ENCODE peak calls at places on chromosomes 7 and 10, in nine cellular contexts. C, I, J, F, P, M, E, T and K are unnamed samples. For H3K9me3, the result is how much of the 10 kb centered on the place peaks cover.

GRCh38 chr10:124942317-124943169 is 620 bp downstream of the ZRANB1 start:
- DNase-seq in F (no peak), E (no peak), T (no peak), M (no peak), J (no peak), P (no peak), C (no peak), I (no peak), K (no peak)

GRCh38 chr10:99768430-99769011 is 13.9 kb upstream of the ABCC2 start:
- DNase-seq in P (no peak), F (no peak), T (no peak), I (no peak), E (no peak), C (no peak), J (no peak), M (no peak), K (no peak)

GRCh38 chr10:77361846-77362245 is 275.8 kb downstream of the KCNMA1 start:
- DNase-seq in F (no peak), M (no peak), J (no peak), E (no peak), P (no peak), I (no peak), C (no peak), T (no peak), K (no peak)

GRCh38 chr7:112042631-112043030 is 163.6 kb downstream of the DOCK4 start:
- DNase-seq in C (no peak), M (no peak), P (no peak), T (no peak), I (no peak), E (no peak), F (no peak), J (no peak), K (no peak)

GRCh38 chr7:45663167-45663921 is 89.2 kb downstream of the ADCY1 start:
- DNase-seq in J (peak), P (no peak), T (no peak), M (no peak), F (no peak), C (peak), E (peak), I (no peak), K (no peak)

GRCh38 chr10:70348228-70348850 is 34.1 kb downstream of the LRRC20 start:
- DNase-seq in P (peak), J (peak), C (peak), E (peak), F (no peak), I (no peak), T (peak), M (no peak), K (no peak)

GRCh38 chr7:71637578-71637977 is 505.6 kb downstream of the GALNT17 start:
- DNase-seq in C (no peak), I (no peak), E (no peak), T (no peak), F (no peak), P (no peak), M (no peak), J (no peak), K (no peak)

GRCh38 chr7:69564454-69565417 is 33.5 kb upstream of the AUTS2 start:
- DNase-seq in T (no peak), E (peak), P (peak), C (no peak), J (no peak), F (no peak), M (no peak), I (no peak), K (no peak)

GRCh38 chr10:59382831-59383295 is 20.5 kb upstream of the FAM13C start:
- DNase-seq in J (no peak), E (no peak), C (no peak), F (no peak), M (no peak), I (no peak), P (no peak), T (no peak), K (no peak)

GRCh38 chr7:2229467-2229866 is 3.3 kb downstream of the MAD1L1 start:
- DNase-seq in F (no peak), I (no peak), M (no peak), J (no peak), C (no peak), E (no peak), T (no peak), P (no peak), K (no peak)

GRCh38 chr7:148222716-148223115 is 367.9 kb upstream of the C7orf33 start:
- DNase-seq in F (no peak), C (no peak), M (no peak), E (no peak), T (no peak), J (no peak), I (no peak), P (no peak), K (no peak)

GRCh38 chr7:90728568-90728967 is 132.4 kb downstream of the CDK14 start:
- DNase-seq in J (no peak), E (peak), F (no peak), M (no peak), C (no peak), I (no peak), T (no peak), P (no peak), K (no peak)

GRCh38 chr10:119413738-119414611 is 128.5 kb downstream of the RGS10 start:
- DNase-seq in F (no peak), P (peak), E (no peak), T (no peak), M (no peak), I (no peak), C (peak), J (peak), K (no peak)

GRCh38 chr7:151400626-151401315 is 9.1 kb downstream of the WDR86 start:
- DNase-seq in J (no peak), P (no peak), M (no peak), C (no peak), E (peak), I (no peak), T (no peak), F (no peak), K (no peak)

GRCh38 chr7:104045183-104045582 is 55.7 kb upstream of the RELN start:
- DNase-seq in I (no peak), T (no peak), E (no peak), J (no peak), C (no peak), M (no peak), F (no peak), P (no peak), K (no peak)

GRCh38 chr7:2926898-2927405 is 82.8 kb upstream of the GNA12 start:
- DNase-seq in J (no peak), I (no peak), P (no peak), F (no peak), M (no peak), C (no peak), E (peak), T (no peak), K (no peak)

GRCh38 chr7:1691601-1692499 is 21.8 kb downstream of the ELFN1 start:
- DNase-seq in J (peak), E (no peak), I (no peak), T (no peak), P (no peak), F (no peak), C (peak), M (no peak), K (no peak)

GRCh38 chr7:138796038-138796580 is 1.7 kb upstream of the TMEM213 start:
- DNase-seq in M (no peak), F (no peak), T (no peak), P (no peak), J (no peak), C (no peak), E (no peak), I (no peak), K (no peak)

GRCh38 chr10:117476281-117476680 is 66.3 kb upstream of the EMX2 start:
- DNase-seq in T (no peak), J (no peak), F (no peak), I (no peak), P (no peak), M (no peak), E (no peak), C (no peak), K (no peak)

GRCh38 chr7:158255156-158255555 is 332.5 kb downstream of the PTPRN2 start:
- DNase-seq in E (no peak), C (no peak), I (no peak), F (no peak), J (no peak), P (no peak), M (no peak), T (no peak), K (no peak)

GRCh38 chr7:147911224-147911623 is 679.3 kb upstream of the C7orf33 start:
- DNase-seq in F (no peak), P (no peak), J (no peak), M (no peak), C (no peak), E (no peak), T (no peak), I (no peak), K (no peak)

GRCh38 chr10:68550747-68551411 is 9.3 kb upstream of the TET1 start:
- DNase-seq in F (no peak), T (no peak), E (peak), I (no peak), P (peak), M (peak), C (peak), J (peak), K (peak)

GRCh38 chr7:129176853-129177369 is 11.5 kb upstream of the SMO start:
- DNase-seq in I (no peak), M (no peak), J (no peak), P (no peak), E (no peak), F (no peak), T (no peak), C (no peak), K (no peak)

GRCh38 chr10:6114299-6114698 is 25.5 kb downstream of the RBM17 start:
- DNase-seq in T (no peak), P (no peak), M (no peak), E (no peak), F (no peak), I (no peak), C (no peak), J (no peak), K (no peak)

GRCh38 chr10:89921422-89921821 is 220.0 kb downstream of the KIF20B start:
- DNase-seq in F (no peak), C (no peak), I (no peak), T (no peak), E (no peak), J (no peak), P (no peak), M (no peak), K (no peak)

GRCh38 chr10:93941603-93942002 is 47.8 kb downstream of the SLC35G1 start:
- DNase-seq in I (no peak), T (no peak), C (no peak), P (no peak), F (no peak), E (no peak), M (no peak), J (no peak), K (no peak)

DNA sequence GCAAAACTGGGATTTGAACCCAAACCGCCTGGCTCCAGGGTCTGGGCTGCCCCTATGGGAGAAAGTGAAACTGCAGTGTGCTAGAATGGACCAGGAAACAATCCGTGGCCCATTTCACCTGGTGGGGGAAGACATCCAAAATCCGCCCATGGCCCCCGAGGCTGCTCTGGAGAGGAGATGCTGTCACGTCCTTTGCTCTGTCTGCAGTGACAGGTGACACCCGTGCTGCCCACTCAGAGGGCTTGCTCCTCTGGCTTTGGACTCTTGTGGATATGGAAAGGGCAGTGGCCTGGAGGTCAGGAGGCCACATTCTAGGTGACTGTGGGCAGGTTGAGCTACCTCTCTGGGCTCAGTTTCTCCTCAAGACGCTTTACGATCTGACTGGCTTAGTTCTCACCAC is 151.2 kb upstream of the GPR26 start:
- DNase-seq in T (no peak), C (no peak), P (no peak), F (no peak), E (no peak), I (no peak), M (no peak), J (no peak), K (no peak)
- H3K9me3 ChIP-seq in T (under half), C (under half), P (under half), F (under half), E (under half), I (under half), M (under half), J (under half), K (under half)

DNA sequence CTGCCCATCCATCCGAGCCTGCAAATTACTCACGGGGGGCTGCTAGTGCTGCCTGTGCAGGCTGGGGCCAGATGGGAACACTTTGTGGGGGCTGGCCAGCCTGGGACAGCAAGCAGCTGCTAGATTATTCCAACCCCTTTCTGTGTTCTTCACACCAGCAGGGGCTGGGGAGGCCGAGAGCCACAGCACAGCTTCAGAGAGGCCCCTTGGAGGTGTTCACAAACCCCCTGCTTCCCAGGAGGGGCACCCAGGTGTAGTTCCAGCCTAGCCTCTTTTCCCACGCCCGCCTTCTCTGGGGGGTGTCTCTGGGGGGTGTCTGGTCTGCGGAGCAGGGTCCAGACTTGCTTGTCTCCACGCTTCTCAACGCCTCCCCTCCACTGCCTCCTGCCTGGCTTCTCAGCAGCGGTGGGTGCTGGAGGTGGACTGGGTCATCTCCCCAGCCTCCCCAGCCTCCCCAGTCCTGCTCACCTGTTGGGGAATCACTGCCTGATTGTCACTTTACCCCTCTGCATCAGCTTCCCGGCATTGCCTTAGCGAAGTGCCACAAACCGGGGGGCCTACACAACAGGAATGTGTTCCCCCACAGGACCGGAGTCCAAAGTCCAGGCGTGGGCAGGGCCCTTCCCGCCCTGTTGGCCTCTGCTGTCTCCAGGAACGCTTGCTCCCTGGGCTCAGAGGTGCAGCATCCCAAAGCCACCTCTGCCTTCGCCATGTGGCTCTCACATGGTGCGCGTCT is 74.0 kb upstream of the EN2 start:
- DNase-seq in E (no peak), I (no peak), P (no peak), C (no peak), J (no peak), F (no peak), T (no peak), M (no peak), K (no peak)
- H3K9me3 ChIP-seq in E (under half), I (under half), P (under half), C (under half), J (under half), F (under half), T (under half), M (under half), K (under half)

DNA sequence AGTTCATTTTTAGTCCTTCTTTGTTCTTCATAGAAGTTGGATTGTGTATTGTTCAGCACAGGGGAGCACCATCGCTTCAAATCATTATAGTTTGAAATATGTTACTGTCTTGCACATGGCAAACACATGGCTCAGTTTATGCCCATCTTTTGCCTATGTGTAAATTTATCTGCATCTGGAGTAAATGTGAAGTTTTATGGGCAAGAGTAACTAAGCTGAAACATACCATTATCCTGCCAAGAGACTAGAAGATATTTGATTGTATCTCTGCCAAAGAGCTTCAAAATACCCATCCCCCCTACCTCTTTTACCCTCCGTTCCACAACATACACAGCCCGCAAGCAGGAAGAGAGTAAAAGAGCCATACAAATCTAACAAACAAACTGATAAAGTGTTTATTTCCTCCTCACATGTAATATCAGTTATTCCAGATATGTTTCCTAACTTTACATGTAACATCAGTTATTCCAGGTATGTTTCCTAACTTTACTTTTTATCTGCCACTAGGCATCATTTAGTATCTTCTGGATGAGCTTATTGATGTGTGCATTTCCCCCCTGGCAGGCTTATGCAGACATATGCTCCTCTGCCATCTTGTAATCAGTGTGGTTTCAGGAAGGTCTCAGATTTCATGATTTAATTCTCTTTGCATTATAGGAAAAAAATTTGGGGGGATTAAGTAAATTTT is 127.7 kb downstream of the SRI start:
- DNase-seq in J (no peak), F (no peak), E (no peak), I (no peak), T (no peak), C (no peak), P (no peak), M (no peak), K (no peak)
- H3K9me3 ChIP-seq in J (under half), F (under half), E (under half), I (under half), T (under half), C (under half), P (under half), M (under half), K (under half)

GRCh38 chr10:17693009-17693408 is 49.1 kb downstream of the STAM start:
- DNase-seq in F (no peak), C (no peak), P (no peak), M (no peak), T (no peak), I (no peak), E (no peak), J (no peak), K (no peak)
- H3K9me3 ChIP-seq in F (under half), C (under half), P (under half), M (under half), T (under half), I (under half), E (under half), J (under half), K (under half)

GRCh38 chr10:133015816-133016462 is 71.8 kb upstream of the ADGRA1 start:
- DNase-seq in P (no peak), M (no peak), J (no peak), T (no peak), I (no peak), E (no peak), F (no peak), C (no peak), K (no peak)
- H3K9me3 ChIP-seq in P (under half), M (under half), J (under half), T (under half), I (under half), E (under half), F (under half), C (under half), K (under half)

DNA sequence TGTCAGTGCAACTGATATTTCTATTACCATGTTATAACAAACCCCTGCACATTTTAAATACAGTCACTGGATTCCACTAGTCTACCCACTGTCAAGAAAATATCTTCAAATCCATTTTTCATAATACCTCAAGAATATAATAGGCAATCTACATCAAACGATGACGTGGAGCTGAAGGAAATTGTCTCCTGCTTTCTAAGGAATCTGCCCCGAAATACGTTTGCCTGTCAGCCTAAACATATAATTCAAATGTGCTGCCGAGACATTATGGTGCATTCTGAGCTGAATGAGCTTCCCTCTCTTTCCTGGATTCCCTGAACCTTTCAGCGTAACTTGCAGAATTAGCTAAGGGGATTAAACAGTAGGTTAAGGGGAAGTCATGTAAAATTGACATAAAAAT is 306.8 kb downstream of the SORCS1 start:
- DNase-seq in M (no peak), E (no peak), F (no peak), I (no peak), T (no peak), P (no peak), J (no peak), C (no peak), K (no peak)
- H3K9me3 ChIP-seq in M (under half), E (under half), F (under half), I (under half), T (under half), P (under half), J (under half), C (under half), K (under half)

DNA sequence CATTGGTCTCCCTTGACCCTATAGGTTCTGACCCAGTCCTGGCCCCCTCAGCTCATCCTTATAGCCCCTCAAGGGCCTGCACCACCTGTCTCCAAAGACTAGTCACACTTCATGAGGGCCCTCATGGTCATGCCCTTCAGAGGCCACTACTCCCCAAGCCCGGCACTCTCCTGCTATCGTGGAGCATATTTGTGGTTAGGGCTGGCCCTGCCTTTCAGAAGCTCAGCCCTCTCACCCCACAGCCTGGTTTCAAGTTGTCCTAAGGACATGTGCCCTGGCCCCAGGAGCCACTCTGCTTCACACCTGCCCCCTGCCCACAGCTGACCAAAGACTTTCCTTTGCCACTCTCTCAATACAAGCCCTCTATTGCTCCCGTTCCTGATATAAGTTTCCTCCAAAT is 60.3 kb upstream of the LBX1 start:
- DNase-seq in T (no peak), F (no peak), I (no peak), C (no peak), E (no peak), P (no peak), J (no peak), M (no peak), K (no peak)
- H3K9me3 ChIP-seq in T (under half), F (under half), I (under half), C (under half), E (under half), P (under half), J (under half), M (under half), K (under half)